ENCODE peak calls at places on chromosomes 16 and 17, in nine cellular contexts. K is T-helper 1 cell, Y is left ventricle myocardium superior, Q is NCI-H460, F is glutamatergic neuron, I is ovary, J is NCI-H774, H is HTR-8/SVneo, P is B cell. Z is an unnamed sample.

GRCh38 chr16:85902366-85903155 is 3.6 kb downstream of the IRF8 start:
- DNase-seq in K (no peak), J (no peak), Q (no peak), P (peak), Y (no peak), F (no peak), H (no peak), I (no peak), Z (no peak)

GRCh38 chr16:27595461-27595860 is 45.5 kb downstream of the KATNIP start:
- DNase-seq in K (no peak), Q (no peak), F (no peak), P (no peak), H (no peak), J (no peak), I (no peak), Y (no peak), Z (no peak)

GRCh38 chr17:81838753-81839255 is 4.0 kb upstream of the PPP1R27 start:
- DNase-seq in K (no peak), I (no peak), Q (no peak), Y (no peak), H (no peak), J (no peak), P (no peak), F (no peak), Z (no peak)

GRCh38 chr17:50186661-50187402 is 14.6 kb downstream of the COL1A1 start:
- DNase-seq in I (no peak), Q (no peak), J (no peak), Y (no peak), K (no peak), P (no peak), H (no peak), F (no peak), Z (no peak)

GRCh38 chr16:10817963-10818941 is at the start of gene TVP23A:
- DNase-seq in F (peak), P (no peak), H (no peak), K (no peak), I (peak), Y (no peak), J (no peak), Q (no peak), Z (no peak)

GRCh38 chr17:17043668-17044226 is 1.5 kb downstream of the MPRIP start:
- DNase-seq in F (peak), Y (no peak), Q (no peak), H (no peak), J (no peak), P (no peak), K (no peak), I (no peak), Z (no peak)

GRCh38 chr17:74351552-74352210 is 10.0 kb downstream of the BTBD17 start:
- DNase-seq in H (no peak), I (no peak), P (no peak), Q (peak), K (no peak), J (no peak), F (peak), Y (no peak), Z (no peak)

GRCh38 chr17:10156579-10157488 is 41.6 kb downstream of the GAS7 start:
- DNase-seq in P (peak), Q (no peak), F (no peak), Y (peak), K (no peak), I (no peak), H (no peak), J (no peak), Z (peak)

GRCh38 chr16:82990155-82990554 is 363.4 kb downstream of the CDH13 start:
- DNase-seq in Q (no peak), I (no peak), F (no peak), H (no peak), P (no peak), Y (no peak), K (no peak), J (no peak), Z (no peak)

GRCh38 chr16:81445143-81445922 is 725 bp downstream of the CMIP start:
- DNase-seq in Q (no peak), K (peak), H (peak), P (no peak), Y (peak), J (no peak), I (peak), F (peak), Z (no peak)

GRCh38 chr17:35155246-35155645 is 7.6 kb downstream of the UNC45B start:
- DNase-seq in Y (no peak), J (no peak), F (no peak), Q (no peak), I (no peak), K (no peak), H (no peak), P (no peak), Z (no peak)

GRCh38 chr17:80527016-80527645 is 17.5 kb upstream of the RPTOR start:
- DNase-seq in F (no peak), H (no peak), P (no peak), Y (no peak), Q (no peak), J (no peak), I (no peak), K (no peak), Z (no peak)

GRCh38 chr16:68417711-68418301 is 30.5 kb downstream of the SMPD3 start:
- DNase-seq in I (no peak), H (no peak), P (peak), Q (no peak), Y (no peak), F (no peak), K (peak), J (peak), Z (no peak)

GRCh38 chr16:48383204-48383876 is 1.9 kb downstream of the SIAH1 start:
- DNase-seq in Q (no peak), K (no peak), H (no peak), Y (no peak), J (no peak), I (no peak), P (no peak), F (no peak), Z (no peak)

GRCh38 chr17:78589031-78589675 is 12.0 kb upstream of the DNAH17 start:
- DNase-seq in F (no peak), P (no peak), Q (no peak), H (no peak), I (no peak), K (no peak), Y (no peak), J (no peak), Z (no peak)

GRCh38 chr16:17312100-17312732 is 158.5 kb downstream of the XYLT1 start:
- DNase-seq in K (no peak), Y (no peak), F (no peak), Q (no peak), J (no peak), P (peak), I (no peak), H (no peak), Z (no peak)

GRCh38 chr17:29376667-29377268 is 13.4 kb upstream of the TAOK1 start:
- DNase-seq in I (no peak), K (no peak), Q (no peak), Y (no peak), F (peak), H (peak), J (no peak), P (no peak), Z (peak)

GRCh38 chr16:54077412-54077821 is 209.2 kb downstream of the IRX3 start:
- DNase-seq in J (no peak), H (peak), F (no peak), K (no peak), I (no peak), Q (peak), Y (no peak), P (no peak), Z (no peak)

GRCh38 chr17:19320876-19321275 is 41.6 kb downstream of the B9D1 start:
- DNase-seq in J (no peak), H (no peak), I (no peak), Y (no peak), K (no peak), P (no peak), F (no peak), Q (no peak), Z (no peak)

GRCh38 chr17:33732116-33732515 is 439.0 kb upstream of the ASIC2 start:
- DNase-seq in H (no peak), F (no peak), I (no peak), J (no peak), K (no peak), P (no peak), Q (peak), Y (no peak), Z (no peak)

GRCh38 chr17:75011788-75012319 is 616 bp upstream of the MRPL58 start:
- DNase-seq in Y (peak), I (peak), H (no peak), J (peak), Q (no peak), K (no peak), F (peak), P (no peak), Z (peak)

GRCh38 chr17:13036776-13037175 is 18.9 kb upstream of the ELAC2 start:
- DNase-seq in H (no peak), Y (no peak), P (no peak), I (no peak), F (no peak), Q (no peak), J (no peak), K (no peak), Z (no peak)

GRCh38 chr17:65027305-65027704 is 29.2 kb downstream of the GNA13 start:
- DNase-seq in H (peak), Q (peak), P (peak), J (no peak), Y (no peak), F (no peak), I (no peak), K (no peak), Z (no peak)

GRCh38 chr16:71373073-71373472 is 14.6 kb downstream of the CALB2 start:
- DNase-seq in F (no peak), Q (no peak), K (no peak), P (no peak), I (no peak), J (no peak), Y (no peak), H (peak), Z (no peak)

GRCh38 chr16:49675417-49675816 is 180.5 kb downstream of the ZNF423 start:
- DNase-seq in P (no peak), J (no peak), K (no peak), I (no peak), F (peak), H (no peak), Q (no peak), Y (no peak), Z (no peak)

GRCh38 chr16:17994027-17994426 is 342.5 kb downstream of the NPIPA8 start:
- DNase-seq in P (no peak), J (no peak), K (no peak), Y (no peak), F (no peak), Q (no peak), I (no peak), H (no peak), Z (no peak)

GRCh38 chr17:35132816-35133550 is 9.1 kb downstream of the NLE1 start:
- DNase-seq in Q (no peak), K (no peak), H (no peak), P (no peak), I (no peak), Y (no peak), J (no peak), F (no peak), Z (no peak)

GRCh38 chr17:42676424-42677011 is at the start of gene PLEKHH3:
- DNase-seq in P (no peak), I (no peak), Q (no peak), H (no peak), K (no peak), Y (no peak), F (peak), J (peak), Z (no peak)

GRCh38 chr17:45190503-45191282 is 29.0 kb downstream of the HEXIM2 start:
- DNase-seq in H (no peak), P (no peak), Q (no peak), Y (no peak), I (no peak), F (no peak), J (no peak), K (no peak), Z (no peak)

GRCh38 chr16:68993885-68994284 is 111.6 kb upstream of the HAS3 start:
- DNase-seq in I (no peak), F (no peak), H (peak), P (no peak), K (no peak), Y (no peak), J (no peak), Q (no peak), Z (no peak)

GRCh38 chr16:21656795-21657768 is 4.7 kb upstream of the IGSF6 start:
- DNase-seq in Y (no peak), I (peak), H (peak), F (no peak), K (no peak), Q (peak), P (peak), J (peak), Z (no peak)

GRCh38 chr17:43211480-43212402 is at the start of gene TMEM106A:
- DNase-seq in J (peak), Q (peak), H (peak), Y (peak), I (peak), P (peak), F (peak), K (peak), Z (peak)

GRCh38 chr17:10772425-10773380 is 31.2 kb downstream of the TMEM238L start:
- DNase-seq in K (no peak), J (no peak), H (no peak), Y (no peak), Q (peak), F (peak), I (no peak), P (no peak), Z (no peak)

GRCh38 chr17:55577011-55577586 is 65.8 kb upstream of the SMIM36 start:
- DNase-seq in I (peak), J (no peak), H (no peak), Q (no peak), Y (peak), F (no peak), K (no peak), P (peak), Z (peak)